ENCODE peak calls at places on chromosome 5, in nine cellular contexts. I is ascending aorta, P is neural progenitor cell, T is HL-60, A is astrocyte, R is uterus, C is tibial artery, H is fibroblast of mammary gland, M is right atrium auricular region. J is an unnamed sample.
A peak's percentile ranks its signal among the peaks of the same experiment; 100 is the strongest.

GRCh38 chr5:111676496-111676895 is 80.5 kb downstream of the NREP start:
- DNase-seq in R (no peak), A (peak; percentile 57), P (no peak), T (no peak), M (no peak), C (no peak), I (no peak), H (peak; percentile 91), J (peak; percentile 88)

GRCh38 chr5:1665231-1665630 is 134.4 kb downstream of the MRPL36 start:
- DNase-seq in H (no peak), T (no peak), P (no peak), I (no peak), A (no peak), C (no peak), R (no peak), M (peak; percentile 38), J (no peak)

GRCh38 chr5:67493676-67494075 is 297.1 kb upstream of the CD180 start:
- DNase-seq in R (no peak), C (peak; percentile 73), H (peak; percentile 34), A (no peak), I (no peak), P (peak; percentile 54), T (no peak), M (no peak), J (peak; percentile 17)

GRCh38 chr5:144202072-144202471 is 31.4 kb downstream of the KCTD16 start:
- DNase-seq in H (no peak), P (no peak), A (peak; percentile 44), C (no peak), M (no peak), T (no peak), R (no peak), I (no peak), J (peak; percentile 49)

GRCh38 chr5:126234563-126235195 is 188.5 kb upstream of the GRAMD2B start:
- DNase-seq in I (no peak), C (no peak), T (no peak), P (peak; percentile 71), R (no peak), H (peak; percentile 33), A (peak; percentile 18), M (no peak), J (peak; percentile 17)

GRCh38 chr5:31738199-31738598 is 99.3 kb downstream of the PDZD2 start:
- DNase-seq in T (no peak), I (no peak), P (no peak), M (no peak), R (no peak), H (no peak), C (no peak), A (no peak), J (no peak)

GRCh38 chr5:61737991-61738390 is 405.9 kb downstream of the ZSWIM6 start:
- DNase-seq in P (no peak), T (no peak), R (no peak), H (no peak), C (no peak), A (no peak), M (no peak), I (no peak), J (no peak)

GRCh38 chr5:143400541-143401252 is 2.8 kb downstream of the NR3C1 start:
- DNase-seq in R (no peak), P (peak; percentile 24), T (no peak), M (no peak), A (peak; percentile 20), C (peak; percentile 57), H (peak; percentile 77), I (no peak), J (peak; percentile 68)

GRCh38 chr5:39161578-39161977 is 57.8 kb downstream of the FYB1 start:
- DNase-seq in H (no peak), M (no peak), R (no peak), P (no peak), T (no peak), A (no peak), I (no peak), C (no peak), J (no peak)

GRCh38 chr5:39167141-39167972 is 52.0 kb downstream of the FYB1 start:
- DNase-seq in C (no peak), I (no peak), A (no peak), R (no peak), H (peak; percentile 7), P (no peak), T (no peak), M (no peak), J (peak; percentile 14)

GRCh38 chr5:39160576-39161213 is 58.7 kb downstream of the FYB1 start:
- DNase-seq in H (no peak), I (no peak), P (no peak), M (no peak), A (no peak), T (no peak), C (no peak), R (no peak), J (no peak)

GRCh38 chr5:39164529-39165402 is 54.6 kb downstream of the FYB1 start:
- DNase-seq in I (no peak), M (no peak), C (no peak), T (no peak), H (no peak), R (no peak), P (no peak), A (no peak), J (peak; percentile 22)

GRCh38 chr5:39164016-39164415 is 55.3 kb downstream of the FYB1 start:
- DNase-seq in I (no peak), A (no peak), C (no peak), H (no peak), T (no peak), M (no peak), R (no peak), P (no peak), J (no peak)
- H3K4me3 ChIP-seq in I (no peak overlapping the region), A (no peak overlapping the region), C (no peak overlapping the region), H (no peak overlapping the region), T (no peak overlapping the region), M (no peak overlapping the region), R (no peak overlapping the region), P (no peak overlapping the region), J (no peak overlapping the region)

GRCh38 chr5:154865466-154866184 is 7.2 kb downstream of the CNOT8 start:
- DNase-seq in H (no peak), M (no peak), R (no peak), A (no peak), I (no peak), C (no peak), T (no peak), P (no peak), J (no peak)

GRCh38 chr5:154871732-154872131 is 13.3 kb downstream of the CNOT8 start:
- DNase-seq in A (no peak), P (no peak), I (no peak), T (no peak), R (no peak), C (no peak), M (no peak), H (no peak), J (no peak)

GRCh38 chr5:154866841-154867240 is 8.4 kb downstream of the CNOT8 start:
- DNase-seq in I (no peak), H (no peak), A (no peak), R (no peak), M (no peak), C (no peak), T (no peak), P (no peak), J (no peak)

GRCh38 chr5:154873791-154874331 is 15.4 kb downstream of the CNOT8 start:
- DNase-seq in H (no peak), A (no peak), P (no peak), R (no peak), I (no peak), M (no peak), T (no peak), C (peak; percentile 55), J (no peak)

DNA sequence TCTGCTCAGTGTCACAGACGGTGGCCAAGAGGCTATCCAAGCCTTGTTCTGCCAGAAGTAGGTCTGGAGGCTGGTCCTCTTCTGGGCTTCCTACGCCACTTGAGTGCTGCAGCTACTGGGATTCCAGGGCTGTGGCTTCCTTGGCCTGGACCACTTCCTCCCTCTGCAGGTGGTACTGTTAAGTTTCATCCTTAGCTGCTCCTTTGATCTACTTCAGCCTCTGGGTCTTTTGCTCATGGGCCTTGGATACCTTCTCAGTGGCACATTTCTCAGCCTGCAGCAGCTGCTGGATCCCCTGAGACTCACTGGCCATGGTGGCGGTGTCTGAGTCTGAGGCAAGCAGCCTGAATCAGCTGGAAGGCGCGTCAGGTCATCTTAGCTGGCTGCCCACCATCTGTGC is 10.3 kb downstream of the CNOT8 start:
- DNase-seq in C (no peak), I (no peak), H (peak; percentile 25), A (no peak), P (no peak), T (no peak), R (no peak), M (no peak), J (no peak)
- TF ChIP-seq CTCF in C (no peak), I (no peak), H (peak; percentile 18), A (no peak), P (peak; percentile 10), T (no peak), R (no peak), M (no peak), J (no peak)

GRCh38 chr5:151688406-151688805 is 1.7 kb upstream of the SPARC start:
- DNase-seq in H (no peak), T (no peak), C (no peak), P (no peak), A (no peak), M (peak; percentile 40), I (no peak), R (no peak), J (no peak)

GRCh38 chr5:151685749-151686672 is 704 bp downstream of the SPARC start:
- DNase-seq in P (peak; percentile 56), R (no peak), A (no peak), M (no peak), T (no peak), C (no peak), H (peak; percentile 48), I (no peak), J (peak; percentile 54)

GRCh38 chr5:151684690-151685361 is 1.9 kb downstream of the SPARC start:
- DNase-seq in T (no peak), I (no peak), H (peak; percentile 97), M (peak; percentile 75), P (peak; percentile 72), R (peak; percentile 77), C (peak; percentile 84), A (peak; percentile 95), J (peak; percentile 98)

GRCh38 chr5:151683936-151684586 is 2.7 kb downstream of the SPARC start:
- DNase-seq in A (no peak), P (no peak), M (no peak), R (no peak), C (no peak), I (no peak), T (no peak), H (no peak), J (peak; percentile 43)

DNA sequence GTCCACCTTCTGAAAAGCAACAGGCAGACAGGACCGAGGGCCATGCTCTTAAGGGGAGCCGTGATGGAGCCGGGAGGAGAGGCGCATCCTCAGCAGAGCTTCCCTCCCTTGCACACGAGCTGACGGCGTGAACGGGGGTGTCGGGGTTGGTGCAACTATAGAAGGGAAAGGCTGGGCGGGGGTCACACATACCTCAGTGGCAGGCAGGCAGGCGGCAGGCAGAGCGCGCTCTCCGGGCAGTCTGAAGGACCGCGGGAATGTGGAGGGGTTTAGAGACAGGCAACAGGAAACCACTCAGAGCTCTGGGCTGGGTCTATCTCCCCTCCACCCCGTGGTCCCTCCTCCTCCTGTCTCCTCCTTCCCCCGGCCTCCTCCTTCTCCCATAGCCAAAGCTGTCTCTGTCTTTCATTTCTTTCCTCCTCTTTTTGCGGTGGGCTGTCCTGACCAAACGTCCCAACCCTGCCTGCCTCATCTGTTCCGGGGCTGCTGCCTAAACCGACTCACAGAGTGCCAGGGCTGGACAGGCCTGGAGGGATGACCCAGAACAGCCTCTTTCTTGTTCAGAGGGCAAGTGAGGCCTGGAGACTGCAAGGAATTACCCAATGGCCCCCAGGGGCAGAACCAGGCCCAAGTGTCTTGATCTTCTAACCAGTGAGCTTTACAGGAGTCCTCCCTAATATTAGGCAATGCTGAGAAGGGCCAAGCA is at the start of gene SPARC:
- DNase-seq in M (peak; percentile 94), H (peak; percentile 98), C (peak; percentile 96), P (peak; percentile 87), T (no peak), I (peak; percentile 79), A (peak; percentile 95), R (peak; percentile 87), J (peak; percentile 96)
- H3K4me3 ChIP-seq in M (peak within 1 kb of the TSS; percentile 68), H (peak within 1 kb of the TSS; percentile 99), C (peak within 1 kb of the TSS; percentile 66), P (peak within 1 kb of the TSS; percentile 61), T (no peak within 1 kb of the TSS), I (peak within 1 kb of the TSS; percentile 76), A (peak within 1 kb of the TSS; percentile 99), R (peak within 1 kb of the TSS; percentile 50), J (peak within 1 kb of the TSS; percentile 100)

DNA sequence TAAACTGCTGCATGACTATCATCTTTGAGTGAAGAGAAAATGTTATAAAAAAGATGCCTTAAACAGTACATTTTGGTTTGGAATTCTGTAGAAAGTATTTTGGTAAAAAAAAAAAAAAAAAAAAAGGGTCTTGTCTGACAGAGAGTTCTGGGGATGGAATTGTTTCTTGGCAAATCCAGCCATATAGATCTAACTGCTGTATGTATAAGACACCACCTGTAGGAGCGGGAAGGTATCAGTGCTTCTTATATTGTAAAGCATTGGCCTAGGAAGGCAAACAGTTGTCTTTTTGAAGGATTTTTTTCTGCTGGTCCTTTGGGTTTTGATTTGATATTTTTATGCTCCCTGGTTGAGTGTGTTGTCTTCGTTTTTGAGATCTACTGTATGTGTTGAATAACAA is 2.8 kb downstream of the PURA start:
- DNase-seq in C (no peak), R (no peak), P (no peak), M (no peak), T (no peak), A (no peak), H (no peak), I (no peak), J (no peak)
- TF ChIP-seq CTCF in C (no peak), R (no peak), P (peak; percentile 7), M (no peak), T (no peak), A (no peak), H (no peak), I (no peak), J (no peak)